ENCODE peak calls at places on chromosomes 7 and 10, in eight cellular contexts. J is ELR; V is Peyer's patch; S is stimulated activated naive CD4-positive, alpha-beta T cell; K is Caki2; C is C1 segment of cervical spinal cord; L is sciatic nerve; E is anterior cingulate cortex. A is an unnamed sample.

GRCh38 chr10:48459270-48460147 is 145.4 kb downstream of the ARHGAP22 start:
- DNase-seq in C (no peak), V (peak), J (no peak), L (peak), S (no peak), E (no peak), K (no peak), A (no peak)

GRCh38 chr10:110939419-110939818 is 20.0 kb downstream of the SHOC2 start:
- DNase-seq in E (no peak), J (no peak), L (no peak), S (no peak), C (no peak), K (no peak), V (no peak), A (no peak)

GRCh38 chr10:251982-252582 is 116.8 kb downstream of the ZMYND11 start:
- DNase-seq in S (no peak), C (peak), E (no peak), K (no peak), V (no peak), L (no peak), J (no peak), A (no peak)

GRCh38 chr10:70503776-70504175 is 25.2 kb downstream of the PALD1 start:
- DNase-seq in K (no peak), C (peak), L (no peak), E (no peak), V (no peak), S (no peak), J (no peak), A (no peak)

GRCh38 chr10:93565421-93565820 is 1.0 kb upstream of the FFAR4 start:
- DNase-seq in V (no peak), L (no peak), C (no peak), S (no peak), K (no peak), E (no peak), J (no peak), A (no peak)

GRCh38 chr7:69761290-69761922 is 163.1 kb downstream of the AUTS2 start:
- DNase-seq in S (no peak), L (no peak), K (no peak), J (no peak), V (no peak), C (no peak), E (no peak), A (no peak)

GRCh38 chr7:43647772-43648643 is 65.1 kb downstream of the STK17A start:
- DNase-seq in L (peak), V (no peak), J (peak), K (peak), E (peak), C (peak), S (no peak), A (peak)

GRCh38 chr7:44281811-44282600 is 43.4 kb downstream of the CAMK2B start:
- DNase-seq in L (peak), V (peak), K (no peak), S (no peak), C (no peak), J (no peak), E (no peak), A (no peak)